ENCODE peak calls at places on chromosomes 4 and X, in ten cellular contexts. One of them, this sample, is unnamed.

GRCh38 chr4:13546855-13547562 is 2.7 kb upstream of the NKX3-2 start:
- DNase-seq in PC-3: no peak
- DNase-seq in WERI-Rb-1: peak; percentile 61
- DNase-seq in mesenchymal stem cell: peak; percentile 47
- DNase-seq in sigmoid colon: peak; percentile 82
- DNase-seq in colonic mucosa: peak; percentile 31
- DNase-seq in effector memory CD4-positive, alpha-beta T cell: no peak
- DNase-seq in CD8-positive, alpha-beta memory T cell: no peak
- DNase-seq in left lung: peak; percentile 80
- DNase-seq in fibroblast of lung: no peak
- DNase-seq in this sample: peak; percentile 42

GRCh38 chrX:386239-386767 is 404 bp downstream of the PPP2R3B start:
- DNase-seq in mesenchymal stem cell: no peak
- DNase-seq in left lung: peak; percentile 86
- DNase-seq in PC-3: no peak
- DNase-seq in effector memory CD4-positive, alpha-beta T cell: no peak
- DNase-seq in CD8-positive, alpha-beta memory T cell: no peak
- DNase-seq in WERI-Rb-1: no peak
- DNase-seq in colonic mucosa: peak; percentile 25
- DNase-seq in fibroblast of lung: no peak
- DNase-seq in sigmoid colon: no peak
- DNase-seq in this sample: no peak

GRCh38 chr4:147707892-147708672 is 23.8 kb upstream of the ARHGAP10 start:
- DNase-seq in effector memory CD4-positive, alpha-beta T cell: peak; percentile 9
- DNase-seq in colonic mucosa: peak; percentile 49
- DNase-seq in WERI-Rb-1: peak; percentile 63
- DNase-seq in left lung: no peak
- DNase-seq in mesenchymal stem cell: peak; percentile 63
- DNase-seq in CD8-positive, alpha-beta memory T cell: peak; percentile 51
- DNase-seq in PC-3: peak; percentile 64
- DNase-seq in fibroblast of lung: peak; percentile 64
- DNase-seq in sigmoid colon: peak; percentile 70
- DNase-seq in this sample: no peak

GRCh38 chr4:162705130-162705803 is 461.4 kb downstream of the NAF1 start:
- DNase-seq in WERI-Rb-1: no peak
- DNase-seq in left lung: no peak
- DNase-seq in PC-3: no peak
- DNase-seq in mesenchymal stem cell: no peak
- DNase-seq in fibroblast of lung: no peak
- DNase-seq in effector memory CD4-positive, alpha-beta T cell: no peak
- DNase-seq in colonic mucosa: no peak
- DNase-seq in CD8-positive, alpha-beta memory T cell: no peak
- DNase-seq in sigmoid colon: no peak
- DNase-seq in this sample: no peak

GRCh38 chrX:73847991-73848390 is 285.0 kb downstream of the CHIC1 start:
- DNase-seq in left lung: no peak
- DNase-seq in colonic mucosa: no peak
- DNase-seq in PC-3: no peak
- DNase-seq in sigmoid colon: no peak
- DNase-seq in WERI-Rb-1: no peak
- DNase-seq in CD8-positive, alpha-beta memory T cell: no peak
- DNase-seq in effector memory CD4-positive, alpha-beta T cell: no peak
- DNase-seq in fibroblast of lung: no peak
- DNase-seq in mesenchymal stem cell: no peak
- DNase-seq in this sample: no peak

GRCh38 chr4:1567808-1568581 is 116.1 kb downstream of the FAM53A start:
- DNase-seq in left lung: peak; percentile 79
- DNase-seq in fibroblast of lung: no peak
- DNase-seq in effector memory CD4-positive, alpha-beta T cell: no peak
- DNase-seq in CD8-positive, alpha-beta memory T cell: no peak
- DNase-seq in PC-3: no peak
- DNase-seq in sigmoid colon: peak; percentile 58
- DNase-seq in mesenchymal stem cell: no peak
- DNase-seq in colonic mucosa: no peak
- DNase-seq in WERI-Rb-1: no peak
- DNase-seq in this sample: peak; percentile 61

GRCh38 chr4:108139089-108139488 is 29.6 kb downstream of the LEF1 start:
- DNase-seq in colonic mucosa: no peak
- DNase-seq in left lung: no peak
- DNase-seq in fibroblast of lung: no peak
- DNase-seq in sigmoid colon: no peak
- DNase-seq in mesenchymal stem cell: no peak
- DNase-seq in PC-3: no peak
- DNase-seq in WERI-Rb-1: no peak
- DNase-seq in CD8-positive, alpha-beta memory T cell: no peak
- DNase-seq in effector memory CD4-positive, alpha-beta T cell: no peak
- DNase-seq in this sample: no peak

GRCh38 chr4:7144374-7145290 is 47.7 kb upstream of the SORCS2 start:
- DNase-seq in fibroblast of lung: peak; percentile 12
- DNase-seq in mesenchymal stem cell: peak; percentile 15
- DNase-seq in WERI-Rb-1: no peak
- DNase-seq in effector memory CD4-positive, alpha-beta T cell: no peak
- DNase-seq in colonic mucosa: no peak
- DNase-seq in left lung: no peak
- DNase-seq in PC-3: no peak
- DNase-seq in CD8-positive, alpha-beta memory T cell: no peak
- DNase-seq in sigmoid colon: no peak
- DNase-seq in this sample: no peak

GRCh38 chr4:77849278-77849965 is 13.2 kb upstream of the MRPL1 start:
- DNase-seq in fibroblast of lung: no peak
- DNase-seq in PC-3: no peak
- DNase-seq in mesenchymal stem cell: no peak
- DNase-seq in left lung: peak; percentile 34
- DNase-seq in sigmoid colon: no peak
- DNase-seq in effector memory CD4-positive, alpha-beta T cell: no peak
- DNase-seq in CD8-positive, alpha-beta memory T cell: no peak
- DNase-seq in colonic mucosa: no peak
- DNase-seq in WERI-Rb-1: no peak
- DNase-seq in this sample: no peak

GRCh38 chr4:2083826-2084160 is 24.7 kb downstream of the NAT8L start:
- DNase-seq in effector memory CD4-positive, alpha-beta T cell: no peak
- DNase-seq in PC-3: no peak
- DNase-seq in fibroblast of lung: no peak
- DNase-seq in CD8-positive, alpha-beta memory T cell: no peak
- DNase-seq in WERI-Rb-1: peak; percentile 0
- DNase-seq in sigmoid colon: peak; percentile 10
- DNase-seq in left lung: peak; percentile 42
- DNase-seq in mesenchymal stem cell: no peak
- DNase-seq in colonic mucosa: peak; percentile 4
- DNase-seq in this sample: no peak

GRCh38 chrX:10828640-10829039 is 208.3 kb upstream of the MID1 start:
- DNase-seq in mesenchymal stem cell: no peak
- DNase-seq in PC-3: peak; percentile 30
- DNase-seq in sigmoid colon: no peak
- DNase-seq in left lung: no peak
- DNase-seq in WERI-Rb-1: no peak
- DNase-seq in effector memory CD4-positive, alpha-beta T cell: no peak
- DNase-seq in colonic mucosa: peak; percentile 36
- DNase-seq in fibroblast of lung: no peak
- DNase-seq in CD8-positive, alpha-beta memory T cell: no peak
- DNase-seq in this sample: no peak

GRCh38 chr4:86400216-86400615 is 40.4 kb upstream of the MAPK10 start:
- DNase-seq in fibroblast of lung: peak; percentile 83
- DNase-seq in CD8-positive, alpha-beta memory T cell: no peak
- DNase-seq in left lung: no peak
- DNase-seq in colonic mucosa: no peak
- DNase-seq in sigmoid colon: no peak
- DNase-seq in effector memory CD4-positive, alpha-beta T cell: no peak
- DNase-seq in PC-3: no peak
- DNase-seq in WERI-Rb-1: no peak
- DNase-seq in mesenchymal stem cell: peak; percentile 64
- DNase-seq in this sample: no peak

GRCh38 chrX:118534716-118535493 is 39.3 kb downstream of the DOCK11 start:
- DNase-seq in colonic mucosa: no peak
- DNase-seq in CD8-positive, alpha-beta memory T cell: no peak
- DNase-seq in WERI-Rb-1: no peak
- DNase-seq in sigmoid colon: no peak
- DNase-seq in mesenchymal stem cell: no peak
- DNase-seq in left lung: no peak
- DNase-seq in fibroblast of lung: no peak
- DNase-seq in effector memory CD4-positive, alpha-beta T cell: no peak
- DNase-seq in PC-3: no peak
- DNase-seq in this sample: no peak

GRCh38 chr4:171813195-171813955 is at the start of gene GALNTL6:
- DNase-seq in colonic mucosa: no peak
- DNase-seq in effector memory CD4-positive, alpha-beta T cell: no peak
- DNase-seq in PC-3: no peak
- DNase-seq in mesenchymal stem cell: peak; percentile 62
- DNase-seq in WERI-Rb-1: peak; percentile 66
- DNase-seq in fibroblast of lung: no peak
- DNase-seq in left lung: peak; percentile 77
- DNase-seq in CD8-positive, alpha-beta memory T cell: no peak
- DNase-seq in sigmoid colon: peak; percentile 48
- DNase-seq in this sample: peak; percentile 52

GRCh38 chr4:100828986-100829685 is 311.3 kb upstream of the EMCN start:
- DNase-seq in sigmoid colon: no peak
- DNase-seq in left lung: no peak
- DNase-seq in PC-3: peak; percentile 70
- DNase-seq in CD8-positive, alpha-beta memory T cell: no peak
- DNase-seq in mesenchymal stem cell: no peak
- DNase-seq in WERI-Rb-1: no peak
- DNase-seq in colonic mucosa: no peak
- DNase-seq in effector memory CD4-positive, alpha-beta T cell: no peak
- DNase-seq in fibroblast of lung: no peak
- DNase-seq in this sample: no peak

GRCh38 chrX:25531096-25531495 is 515.3 kb upstream of the ARX start:
- DNase-seq in effector memory CD4-positive, alpha-beta T cell: no peak
- DNase-seq in mesenchymal stem cell: no peak
- DNase-seq in WERI-Rb-1: no peak
- DNase-seq in left lung: no peak
- DNase-seq in fibroblast of lung: peak; percentile 49
- DNase-seq in colonic mucosa: no peak
- DNase-seq in CD8-positive, alpha-beta memory T cell: no peak
- DNase-seq in PC-3: no peak
- DNase-seq in sigmoid colon: no peak
- DNase-seq in this sample: no peak

GRCh38 chrX:84340981-84341380 is 153.0 kb upstream of the RPS6KA6 start:
- DNase-seq in mesenchymal stem cell: peak; percentile 57
- DNase-seq in left lung: no peak
- DNase-seq in CD8-positive, alpha-beta memory T cell: no peak
- DNase-seq in PC-3: no peak
- DNase-seq in effector memory CD4-positive, alpha-beta T cell: no peak
- DNase-seq in colonic mucosa: no peak
- DNase-seq in WERI-Rb-1: no peak
- DNase-seq in sigmoid colon: no peak
- DNase-seq in fibroblast of lung: no peak
- DNase-seq in this sample: no peak

GRCh38 chr4:172521171-172521570 is 647.4 kb upstream of the GALNT7 start:
- DNase-seq in fibroblast of lung: no peak
- DNase-seq in sigmoid colon: no peak
- DNase-seq in CD8-positive, alpha-beta memory T cell: no peak
- DNase-seq in WERI-Rb-1: no peak
- DNase-seq in effector memory CD4-positive, alpha-beta T cell: no peak
- DNase-seq in left lung: no peak
- DNase-seq in PC-3: no peak
- DNase-seq in mesenchymal stem cell: no peak
- DNase-seq in colonic mucosa: no peak
- DNase-seq in this sample: no peak

GRCh38 chr4:162475221-162475620 is 311.4 kb upstream of the FSTL5 start:
- DNase-seq in colonic mucosa: no peak
- DNase-seq in fibroblast of lung: no peak
- DNase-seq in sigmoid colon: no peak
- DNase-seq in effector memory CD4-positive, alpha-beta T cell: no peak
- DNase-seq in CD8-positive, alpha-beta memory T cell: no peak
- DNase-seq in WERI-Rb-1: no peak
- DNase-seq in mesenchymal stem cell: peak; percentile 65
- DNase-seq in PC-3: no peak
- DNase-seq in left lung: no peak
- DNase-seq in this sample: no peak

GRCh38 chr4:41202356-41202755 is 12.0 kb downstream of the APBB2 start:
- DNase-seq in fibroblast of lung: no peak
- DNase-seq in sigmoid colon: no peak
- DNase-seq in PC-3: no peak
- DNase-seq in effector memory CD4-positive, alpha-beta T cell: no peak
- DNase-seq in colonic mucosa: no peak
- DNase-seq in left lung: no peak
- DNase-seq in WERI-Rb-1: no peak
- DNase-seq in CD8-positive, alpha-beta memory T cell: no peak
- DNase-seq in mesenchymal stem cell: no peak
- DNase-seq in this sample: no peak
- H3K27ac ChIP-seq in fibroblast of lung: no peak overlapping the region
- H3K27ac ChIP-seq in sigmoid colon: peak overlapping the region; percentile 14
- H3K27ac ChIP-seq in PC-3: no peak overlapping the region
- H3K27ac ChIP-seq in effector memory CD4-positive, alpha-beta T cell: no peak overlapping the region
- H3K27ac ChIP-seq in colonic mucosa: no peak overlapping the region
- H3K27ac ChIP-seq in left lung: no peak overlapping the region
- H3K27ac ChIP-seq in WERI-Rb-1: no peak overlapping the region
- H3K27ac ChIP-seq in CD8-positive, alpha-beta memory T cell: no peak overlapping the region
- H3K27ac ChIP-seq in mesenchymal stem cell: peak overlapping the region; percentile 61
- H3K27ac ChIP-seq in this sample: no peak overlapping the region

GRCh38 chr4:38003102-38003501 is 42.9 kb downstream of the PTTG2 start:
- DNase-seq in left lung: no peak
- DNase-seq in mesenchymal stem cell: no peak
- DNase-seq in colonic mucosa: no peak
- DNase-seq in fibroblast of lung: no peak
- DNase-seq in WERI-Rb-1: no peak
- DNase-seq in CD8-positive, alpha-beta memory T cell: peak; percentile 3
- DNase-seq in effector memory CD4-positive, alpha-beta T cell: no peak
- DNase-seq in PC-3: no peak
- DNase-seq in sigmoid colon: no peak
- DNase-seq in this sample: no peak
- H3K27ac ChIP-seq in left lung: no peak overlapping the region
- H3K27ac ChIP-seq in mesenchymal stem cell: no peak overlapping the region
- H3K27ac ChIP-seq in colonic mucosa: no peak overlapping the region
- H3K27ac ChIP-seq in fibroblast of lung: no peak overlapping the region
- H3K27ac ChIP-seq in WERI-Rb-1: no peak overlapping the region
- H3K27ac ChIP-seq in CD8-positive, alpha-beta memory T cell: no peak overlapping the region
- H3K27ac ChIP-seq in effector memory CD4-positive, alpha-beta T cell: no peak overlapping the region
- H3K27ac ChIP-seq in PC-3: no peak overlapping the region
- H3K27ac ChIP-seq in sigmoid colon: no peak overlapping the region
- H3K27ac ChIP-seq in this sample: no peak overlapping the region

GRCh38 chrX:65705439-65705838 is 38.0 kb downstream of the MSN start:
- DNase-seq in sigmoid colon: no peak
- DNase-seq in fibroblast of lung: no peak
- DNase-seq in CD8-positive, alpha-beta memory T cell: no peak
- DNase-seq in effector memory CD4-positive, alpha-beta T cell: no peak
- DNase-seq in left lung: no peak
- DNase-seq in mesenchymal stem cell: no peak
- DNase-seq in WERI-Rb-1: no peak
- DNase-seq in PC-3: no peak
- DNase-seq in colonic mucosa: no peak
- DNase-seq in this sample: no peak
- H3K27ac ChIP-seq in sigmoid colon: peak overlapping the region; percentile 82
- H3K27ac ChIP-seq in fibroblast of lung: peak overlapping the region; percentile 85
- H3K27ac ChIP-seq in CD8-positive, alpha-beta memory T cell: peak overlapping the region; percentile 9
- H3K27ac ChIP-seq in effector memory CD4-positive, alpha-beta T cell: peak overlapping the region; percentile 63
- H3K27ac ChIP-seq in left lung: peak overlapping the region; percentile 77
- H3K27ac ChIP-seq in mesenchymal stem cell: peak overlapping the region; percentile 80
- H3K27ac ChIP-seq in WERI-Rb-1: no peak overlapping the region
- H3K27ac ChIP-seq in PC-3: peak overlapping the region; percentile 68
- H3K27ac ChIP-seq in colonic mucosa: no peak overlapping the region
- H3K27ac ChIP-seq in this sample: peak overlapping the region; percentile 78

DNA sequence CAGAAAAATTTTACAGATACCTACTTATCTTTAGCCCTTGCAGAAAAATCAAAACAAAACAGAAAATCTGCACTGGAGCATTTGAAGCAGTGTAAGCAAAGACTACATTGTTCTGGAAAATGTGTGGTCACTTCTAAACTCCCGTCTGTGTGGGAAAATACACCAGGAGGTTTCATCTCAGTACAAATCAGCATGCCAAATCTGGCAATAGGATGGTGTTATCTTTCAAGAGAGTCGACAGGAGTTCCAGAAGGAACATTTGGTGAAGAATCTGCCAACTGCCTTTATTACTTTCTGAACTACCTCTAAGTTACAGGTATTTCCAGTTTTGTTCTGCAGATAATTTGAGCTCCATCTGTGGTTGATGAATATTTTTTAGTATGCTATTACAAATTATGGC is 1348.0 kb downstream of the RAPGEF2 start:
- DNase-seq in CD8-positive, alpha-beta memory T cell: no peak
- DNase-seq in fibroblast of lung: no peak
- DNase-seq in effector memory CD4-positive, alpha-beta T cell: no peak
- DNase-seq in mesenchymal stem cell: no peak
- DNase-seq in WERI-Rb-1: no peak
- DNase-seq in PC-3: no peak
- DNase-seq in colonic mucosa: no peak
- DNase-seq in sigmoid colon: no peak
- DNase-seq in left lung: no peak
- DNase-seq in this sample: no peak
- H3K27ac ChIP-seq in CD8-positive, alpha-beta memory T cell: no peak overlapping the region
- H3K27ac ChIP-seq in fibroblast of lung: no peak overlapping the region
- H3K27ac ChIP-seq in effector memory CD4-positive, alpha-beta T cell: no peak overlapping the region
- H3K27ac ChIP-seq in mesenchymal stem cell: no peak overlapping the region
- H3K27ac ChIP-seq in WERI-Rb-1: no peak overlapping the region
- H3K27ac ChIP-seq in PC-3: no peak overlapping the region
- H3K27ac ChIP-seq in colonic mucosa: no peak overlapping the region
- H3K27ac ChIP-seq in sigmoid colon: no peak overlapping the region
- H3K27ac ChIP-seq in left lung: no peak overlapping the region
- H3K27ac ChIP-seq in this sample: no peak overlapping the region